ENCODE peak calls at places on chromosomes 2 and 18, in five cellular contexts. U, H, I, G and A are unnamed samples.

GRCh38 chr2:15619938-15620337 is 28.3 kb downstream of the DDX1 start:
- DNase-seq in G (no peak), U (no peak), H (no peak), I (no peak), A (no peak)

GRCh38 chr2:55842009-55842408 is 81.6 kb downstream of the EFEMP1 start:
- DNase-seq in G (no peak), U (no peak), I (no peak), H (no peak), A (no peak)

GRCh38 chr18:70015127-70015526 is 67.5 kb upstream of the CD226 start:
- DNase-seq in I (no peak), G (no peak), U (no peak), H (no peak), A (no peak)

GRCh38 chr2:30266051-30266621 is 34.8 kb downstream of the LBH start:
- DNase-seq in G (peak; percentile 12), U (no peak), I (no peak), H (no peak), A (no peak)

GRCh38 chr2:99481941-99482340 is 7.9 kb downstream of the REV1 start:
- DNase-seq in H (peak; percentile 21), I (no peak), G (peak; percentile 21), U (no peak), A (no peak)

GRCh38 chr18:59220784-59221765 is 1.1 kb downstream of the GRP start:
- DNase-seq in G (no peak), U (no peak), H (no peak), I (peak; percentile 11), A (no peak)

GRCh38 chr2:26911911-26912861 is 58.3 kb upstream of the MAPRE3 start:
- DNase-seq in G (no peak), H (no peak), U (no peak), I (peak; percentile 47), A (no peak)

GRCh38 chr18:25052426-25052825 is 299.5 kb downstream of the ZNF521 start:
- DNase-seq in I (no peak), H (no peak), U (no peak), G (no peak), A (no peak)

GRCh38 chr2:19854596-19855235 is 47.1 kb downstream of the TTC32 start:
- DNase-seq in U (no peak), G (no peak), I (no peak), H (no peak), A (no peak)

GRCh38 chr18:52244658-52245057 is 95.3 kb upstream of the DCC start:
- DNase-seq in G (no peak), I (no peak), H (no peak), U (no peak), A (no peak)

GRCh38 chr18:75215663-75216062 is 5.1 kb downstream of the TSHZ1 start:
- DNase-seq in U (no peak), G (no peak), H (no peak), I (no peak), A (peak; percentile 66)

GRCh38 chr18:28143725-28144124 is 33.2 kb downstream of the CDH2 start:
- DNase-seq in U (no peak), G (no peak), I (no peak), H (no peak), A (no peak)

GRCh38 chr2:241986836-241987641 is 117.5 kb downstream of the RTP5 start:
- DNase-seq in H (no peak), I (no peak), G (no peak), U (no peak), A (no peak)

GRCh38 chr2:216160786-216161185 is 51.6 kb downstream of the XRCC5 start:
- DNase-seq in I (no peak), U (no peak), G (no peak), H (no peak), A (no peak)

GRCh38 chr18:24763765-24764548 is 303.5 kb downstream of the HRH4 start:
- DNase-seq in H (peak; percentile 72), U (no peak), G (peak; percentile 48), I (no peak), A (no peak)

GRCh38 chr2:212669761-212670160 is 131.2 kb upstream of the ERBB4 start:
- DNase-seq in U (no peak), H (no peak), G (no peak), I (no peak), A (peak; percentile 51)

GRCh38 chr2:75640621-75641121 is 5.9 kb upstream of the MRPL19 start:
- DNase-seq in G (peak; percentile 76), H (peak; percentile 87), I (peak; percentile 63), U (no peak), A (peak; percentile 66)

GRCh38 chr2:43123056-43123455 is 103.3 kb downstream of the ZFP36L2 start:
- DNase-seq in U (no peak), H (no peak), I (no peak), G (no peak), A (no peak)

GRCh38 chr2:18830962-18831361 is 241.6 kb upstream of the NT5C1B start:
- DNase-seq in H (no peak), G (peak; percentile 16), I (no peak), U (no peak), A (no peak)

GRCh38 chr2:207227749-207228145 is 62.0 kb upstream of the KLF7 start:
- DNase-seq in I (no peak), G (no peak), U (no peak), H (no peak), A (no peak)

GRCh38 chr2:226080323-226080722 is 680.8 kb downstream of the NYAP2 start:
- DNase-seq in G (no peak), I (no peak), U (no peak), H (peak; percentile 76), A (peak; percentile 81)

GRCh38 chr2:16407358-16407757 is 258.3 kb downstream of the CYRIA start:
- DNase-seq in H (no peak), G (peak; percentile 23), U (no peak), I (no peak), A (no peak)

GRCh38 chr2:152367547-152368250 is 32.7 kb downstream of the FMNL2 start:
- DNase-seq in G (no peak), U (peak; percentile 33), I (no peak), H (no peak), A (peak; percentile 57)

GRCh38 chr2:230209422-230210051 is 10.2 kb downstream of the SP110 start:
- DNase-seq in H (no peak), U (no peak), G (no peak), I (no peak), A (no peak)

GRCh38 chr2:211730215-211730614 is 808.4 kb downstream of the ERBB4 start:
- DNase-seq in I (no peak), U (no peak), H (no peak), G (no peak), A (no peak)

GRCh38 chr18:76823574-76823973 is 1.2 kb downstream of the ZNF236 start:
- DNase-seq in G (peak; percentile 8), U (no peak), I (peak; percentile 29), H (no peak), A (no peak)

GRCh38 chr2:207990784-207991183 is 34.5 kb downstream of the PLEKHM3 start:
- DNase-seq in G (no peak), H (no peak), U (no peak), I (no peak), A (no peak)

GRCh38 chr2:190415794-190416729 is 7.9 kb downstream of the MFSD6 start:
- DNase-seq in H (no peak), I (no peak), U (no peak), G (no peak), A (no peak)

GRCh38 chr2:133885847-133886246 is 317.6 kb upstream of the NCKAP5 start:
- DNase-seq in H (no peak), I (no peak), U (no peak), G (no peak), A (peak; percentile 59)

GRCh38 chr18:13810950-13811485 is 12.9 kb upstream of the MC5R start:
- DNase-seq in I (no peak), U (no peak), H (no peak), G (no peak), A (peak; percentile 33)

GRCh38 chr18:79520473-79521390 is 125.0 kb downstream of the NFATC1 start:
- DNase-seq in G (no peak), U (no peak), I (no peak), H (no peak), A (no peak)

GRCh38 chr2:85705680-85706039 is 11.5 kb downstream of the GNLY start:
- DNase-seq in I (no peak), H (peak; percentile 99), U (no peak), G (peak; percentile 78), A (peak; percentile 98)

GRCh38 chr2:233566141-233566956 is at the start of gene USP40:
- DNase-seq in H (peak; percentile 92), U (no peak), G (peak; percentile 91), I (peak; percentile 77), A (peak; percentile 85)

GRCh38 chr2:112187805-112188596 is 49.8 kb downstream of the FBLN7 start:
- DNase-seq in I (no peak), U (no peak), H (peak; percentile 45), G (peak; percentile 10), A (peak; percentile 87)

DNA sequence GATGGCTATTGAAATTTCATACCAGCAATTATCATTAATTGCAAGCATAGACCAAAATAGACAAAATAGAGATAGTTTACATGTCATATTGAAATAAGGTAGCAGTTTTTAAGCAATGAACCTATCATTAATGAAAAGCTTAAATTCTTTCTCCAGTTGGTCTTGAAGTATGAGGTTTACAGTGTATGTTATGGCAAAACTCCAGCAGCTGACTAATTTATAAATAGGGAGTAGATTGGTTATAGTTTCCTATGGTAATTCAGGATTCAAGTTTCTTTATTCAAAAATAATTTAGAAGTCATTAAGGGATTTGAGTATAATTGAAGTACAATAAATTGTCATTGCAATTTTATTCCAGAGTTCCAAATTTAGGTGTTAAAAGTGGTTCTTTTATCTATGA is 69.6 kb upstream of the COL5A2 start:
- DNase-seq in U (no peak), I (no peak), H (peak; percentile 56), G (no peak), A (peak; percentile 35)
- TF ChIP-seq CTCF in U (no peak), I (no peak), H (no peak), G (no peak), A (no peak)

GRCh38 chr2:218618102-218618860 is 10.6 kb downstream of the PLCD4 start:
- DNase-seq in U (no peak), H (no peak), I (no peak), G (no peak), A (peak; percentile 27)
- TF ChIP-seq CTCF in U (peak; percentile 21), H (no peak), I (no peak), G (no peak), A (no peak)

DNA sequence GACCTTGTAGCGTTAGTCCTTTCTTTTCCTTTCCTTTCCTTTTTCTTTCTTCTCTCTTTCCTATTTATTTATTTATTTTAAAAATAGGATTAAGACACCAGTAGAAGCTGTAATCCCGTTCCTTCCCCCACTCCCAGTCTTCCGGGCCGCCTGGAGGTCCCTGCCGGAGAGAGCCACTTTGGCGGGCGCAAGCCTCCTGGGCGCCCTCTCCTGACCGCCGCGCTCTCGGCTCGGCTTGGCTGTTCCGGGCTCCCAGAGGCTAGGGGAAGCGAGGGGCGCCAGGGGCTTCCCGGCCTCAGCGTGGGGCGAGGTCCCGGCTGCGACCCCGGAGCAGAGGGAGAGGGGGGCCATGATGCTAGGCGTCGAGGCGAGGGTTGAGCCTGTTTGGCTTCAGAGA is 10.9 kb downstream of the MEIS1 start:
- DNase-seq in G (no peak), U (no peak), H (no peak), I (no peak), A (no peak)
- TF ChIP-seq CTCF in G (no peak), U (no peak), H (no peak), I (peak; percentile 25), A (no peak)

DNA sequence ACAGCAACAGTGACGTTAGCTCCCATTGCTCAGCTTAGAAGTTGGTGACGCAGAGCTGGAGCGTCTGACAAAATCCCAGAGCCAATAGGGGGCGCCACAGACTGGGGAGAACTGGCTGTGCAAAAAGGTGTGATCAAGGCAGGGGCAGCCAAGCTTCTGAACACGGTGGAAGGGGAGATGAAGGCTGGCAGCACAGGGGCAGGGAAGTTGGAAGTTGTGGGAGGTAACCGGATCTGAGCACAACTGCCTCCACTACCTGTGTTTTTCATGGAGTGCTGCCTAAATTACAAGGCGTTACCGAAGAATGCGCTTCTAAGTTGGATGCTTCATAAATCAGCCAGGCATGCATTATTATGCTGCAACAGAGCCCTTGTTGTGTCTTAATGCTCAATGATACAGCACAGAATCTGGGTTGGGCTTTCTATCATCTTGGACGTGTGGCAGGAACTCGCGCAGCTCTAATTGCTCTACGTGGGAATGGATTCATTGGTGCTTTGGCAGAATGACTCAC is 370.0 kb downstream of the SLC4A3 start:
- DNase-seq in H (peak; percentile 59), I (peak; percentile 52), G (peak; percentile 16), U (no peak), A (peak; percentile 16)
- TF ChIP-seq CTCF in H (peak; percentile 51), I (peak; percentile 55), G (no peak), U (peak; percentile 32), A (peak; percentile 54)